ENCODE peak calls at places on chromosomes 16 and 17, in six cellular contexts. O is SK-N-SH, L is HCT116, Y is GM12878, D is H1, W is K562. C is an unnamed sample.
A peak's percentile ranks its signal among the peaks of the same experiment; 100 is the strongest.

GRCh38 chr17:269616-270514 is 82.7 kb downstream of the RPH3AL start:
- DNase-seq in O (no peak), L (no peak), Y (no peak), D (peak; percentile 41), W (no peak), C (no peak)

GRCh38 chr16:2976201-2976600 is 4.0 kb downstream of the PKMYT1 start:
- DNase-seq in O (no peak), L (no peak), Y (no peak), D (no peak), W (no peak), C (no peak)

GRCh38 chr17:60151355-60151754 is 1.6 kb downstream of the CA4 start:
- DNase-seq in O (no peak), L (no peak), Y (no peak), D (peak; percentile 49), W (no peak), C (no peak)

GRCh38 chr17:73390851-73391250 is 79.0 kb upstream of the CDC42EP4 start:
- DNase-seq in O (no peak), L (no peak), Y (no peak), D (no peak), W (no peak), C (no peak)

GRCh38 chr16:49503242-49504022 is 129.8 kb downstream of the C16orf78 start:
- DNase-seq in O (no peak), L (no peak), Y (no peak), D (no peak), W (no peak), C (no peak)

GRCh38 chr16:81067166-81067565 is 9.9 kb downstream of the C16orf46 start:
- DNase-seq in O (no peak), L (no peak), Y (no peak), D (no peak), W (no peak), C (no peak)

GRCh38 chr17:64155751-64156544 is 26.0 kb upstream of the ERN1 start:
- DNase-seq in O (no peak), L (no peak), Y (no peak), D (no peak), W (no peak), C (peak; percentile 79)

GRCh38 chr17:15371731-15372130 is 30.3 kb upstream of the TEKT3 start:
- DNase-seq in O (no peak), L (no peak), Y (no peak), D (no peak), W (no peak), C (peak; percentile 52)

GRCh38 chr16:14324581-14324980 is 253.5 kb downstream of the MRTFB start:
- DNase-seq in O (no peak), L (no peak), Y (no peak), D (no peak), W (no peak), C (no peak)

GRCh38 chr17:62870581-62870964 is 62.5 kb upstream of the MARCHF10 start:
- DNase-seq in O (peak; percentile 47), L (no peak), Y (no peak), D (peak; percentile 49), W (no peak), C (no peak)

GRCh38 chr16:24838554-24839266 is 7.1 kb upstream of the SLC5A11 start:
- DNase-seq in O (no peak), L (no peak), Y (no peak), D (no peak), W (peak; percentile 89), C (peak; percentile 25)

GRCh38 chr17:38430316-38430715 is 2.1 kb downstream of the ARHGAP23 start:
- DNase-seq in O (no peak), L (no peak), Y (no peak), D (no peak), W (no peak), C (no peak)

GRCh38 chr17:44911133-44912001 is 3.9 kb downstream of the GFAP start:
- DNase-seq in O (peak; percentile 77), L (peak; percentile 35), Y (no peak), D (peak; percentile 87), W (peak; percentile 81), C (peak; percentile 61)

GRCh38 chr16:52450241-52450640 is 96.7 kb downstream of the TOX3 start:
- DNase-seq in O (no peak), L (no peak), Y (no peak), D (no peak), W (no peak), C (no peak)

GRCh38 chr16:57422026-57422944 is 17.7 kb downstream of the CCL17 start:
- DNase-seq in O (peak; percentile 72), L (no peak), Y (no peak), D (peak; percentile 60), W (peak; percentile 71), C (peak; percentile 65)

GRCh38 chr16:5024632-5025031 is 9.1 kb downstream of the NAGPA start:
- DNase-seq in O (no peak), L (peak; percentile 24), Y (no peak), D (no peak), W (no peak), C (peak; percentile 71)

GRCh38 chr17:76080207-76080933 is 1.4 kb downstream of the ZACN start:
- DNase-seq in O (peak; percentile 72), L (no peak), Y (no peak), D (peak; percentile 72), W (no peak), C (no peak)

GRCh38 chr16:84874553-84874952 is 54.8 kb downstream of the CRISPLD2 start:
- DNase-seq in O (no peak), L (no peak), Y (no peak), D (no peak), W (no peak), C (peak; percentile 38)

GRCh38 chr17:19448341-19449268 is 37.6 kb downstream of the RNF112 start:
- DNase-seq in O (peak; percentile 29), L (no peak), Y (no peak), D (no peak), W (no peak), C (no peak)

GRCh38 chr16:10984509-10984908 is 40.1 kb downstream of the CLEC16A start:
- DNase-seq in O (no peak), L (no peak), Y (no peak), D (no peak), W (no peak), C (no peak)

GRCh38 chr17:69147460-69147859 is 5.8 kb upstream of the ABCA6 start:
- DNase-seq in O (no peak), L (no peak), Y (no peak), D (no peak), W (no peak), C (no peak)

GRCh38 chr17:69144621-69145255 is 3.0 kb upstream of the ABCA6 start:
- DNase-seq in O (no peak), L (no peak), Y (no peak), D (no peak), W (no peak), C (no peak)

GRCh38 chr17:69141802-69142472 is at the start of gene ABCA6:
- DNase-seq in O (no peak), L (no peak), Y (no peak), D (no peak), W (no peak), C (peak; percentile 8)

GRCh38 chr17:69143683-69144231 is 2.1 kb upstream of the ABCA6 start:
- DNase-seq in O (no peak), L (no peak), Y (no peak), D (no peak), W (no peak), C (no peak)

GRCh38 chr17:69142473-69142802 is 743 bp upstream of the ABCA6 start:
- DNase-seq in O (no peak), L (no peak), Y (no peak), D (no peak), W (no peak), C (no peak)
- TF ChIP-seq JUND in O (no peak), L (no peak), Y (no peak), D (no peak), W (no peak), C (no peak)

DNA sequence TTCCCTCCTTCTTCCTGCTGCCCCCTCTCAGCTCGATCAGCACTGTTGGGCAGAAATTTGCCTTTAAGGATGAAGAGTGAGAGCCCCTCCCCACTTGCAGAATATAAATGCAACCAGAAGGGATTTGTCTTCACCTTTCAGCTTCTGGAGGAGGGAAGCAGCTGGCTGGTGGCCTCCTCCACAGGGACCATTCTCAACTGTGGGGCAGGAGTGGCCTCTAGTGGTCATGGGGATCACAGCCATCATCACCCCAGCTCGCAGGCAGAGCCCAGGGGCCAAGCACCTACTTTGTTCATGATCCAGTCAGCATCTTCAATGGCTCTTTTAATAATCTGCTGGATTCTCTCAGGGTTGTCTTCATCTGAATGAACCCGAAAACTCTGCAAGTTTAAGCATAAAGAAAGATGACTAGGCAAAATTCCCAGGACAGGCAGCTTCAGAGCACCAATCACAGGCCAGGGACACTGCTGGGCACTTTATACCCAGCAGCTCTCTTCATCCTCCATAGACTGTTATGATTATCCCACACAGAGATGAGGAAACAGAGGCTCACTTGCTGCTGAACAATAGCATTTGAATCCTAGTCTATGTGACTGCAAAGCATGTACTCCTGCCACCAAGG is 13.1 kb downstream of the LYRM9 start:
- DNase-seq in O (peak; percentile 88), L (no peak), Y (peak; percentile 23), D (peak; percentile 87), W (peak; percentile 85), C (peak; percentile 87)
- TF ChIP-seq JUND in O (no peak), L (no peak), Y (no peak), D (no peak), W (no peak), C (no peak)

DNA sequence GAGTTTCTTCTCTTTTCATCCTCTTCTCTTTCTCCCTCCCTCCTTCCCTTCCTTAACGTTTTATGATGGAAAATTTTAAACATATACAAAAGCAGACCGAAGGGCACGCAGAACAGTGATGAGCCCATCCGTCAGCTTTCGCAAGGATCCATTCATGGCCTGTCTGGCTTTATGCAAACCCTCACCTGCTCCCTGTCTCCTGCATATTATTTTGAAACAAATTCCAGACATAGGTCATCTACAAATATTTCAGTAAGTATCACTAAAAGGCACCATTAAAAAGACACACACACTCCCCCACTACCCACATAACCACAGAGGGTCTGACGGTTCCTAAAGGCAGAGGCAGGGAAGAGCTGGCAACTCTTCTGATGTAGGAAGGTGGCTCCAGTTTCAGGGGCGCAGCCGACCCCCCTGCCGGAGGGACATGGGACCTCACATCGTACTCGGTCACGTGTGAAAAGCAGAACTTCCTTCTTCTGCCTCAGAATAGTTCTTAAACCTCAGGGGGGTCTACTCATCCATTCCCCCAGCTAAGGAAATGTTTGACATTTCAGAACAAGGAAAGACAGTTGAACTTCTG is 235.1 kb downstream of the NTN1 start:
- DNase-seq in O (no peak), L (no peak), Y (no peak), D (no peak), W (no peak), C (no peak)
- TF ChIP-seq JUND in O (no peak), L (no peak), Y (no peak), D (no peak), W (no peak), C (no peak)

DNA sequence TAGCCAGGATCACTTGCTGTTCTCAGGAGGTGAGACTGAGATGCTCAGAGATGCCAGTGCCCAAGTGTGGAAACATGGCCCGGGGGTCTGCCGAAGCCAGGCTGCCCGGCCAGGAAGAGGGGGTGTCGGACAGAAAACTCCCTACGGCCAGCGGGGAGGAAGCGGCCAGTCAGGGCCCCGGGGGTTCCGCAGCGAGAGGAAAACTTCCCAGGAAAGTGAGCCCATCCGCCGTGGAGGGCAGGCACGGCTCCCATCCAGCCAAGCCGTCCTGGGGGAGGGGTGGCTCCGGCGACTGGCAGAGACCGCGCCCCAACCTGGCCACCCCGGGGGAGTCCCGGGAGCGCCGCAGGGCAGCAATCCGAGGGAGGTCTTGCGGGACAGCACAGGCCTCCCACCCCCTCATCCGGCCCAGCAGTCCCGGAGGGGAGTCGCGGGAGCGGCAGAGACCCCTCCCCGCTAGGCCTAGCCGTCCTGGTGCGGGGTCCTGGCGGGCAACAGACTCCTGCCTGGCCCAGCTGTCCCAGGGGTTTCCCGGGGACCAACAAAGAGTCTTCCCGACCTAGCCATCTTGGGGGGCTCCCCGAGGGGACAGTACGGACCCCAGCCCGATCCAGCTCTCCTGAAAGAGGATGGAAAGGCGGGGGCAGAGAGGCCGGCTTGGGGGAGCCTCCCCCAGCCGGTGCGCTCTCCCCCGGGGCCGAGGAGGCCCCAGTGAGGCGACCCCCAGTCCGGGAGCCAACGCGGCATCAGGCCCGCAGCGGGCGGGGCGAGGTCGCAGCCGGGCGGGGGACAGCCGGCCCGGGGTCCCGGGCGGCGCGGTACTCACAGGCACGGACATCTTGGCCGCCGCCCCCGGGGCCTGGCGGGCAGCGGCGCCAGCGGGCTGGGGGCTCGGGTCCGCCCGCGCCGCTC is 13.8 kb upstream of the BCAR1 start:
- DNase-seq in O (peak; percentile 76), L (no peak), Y (no peak), D (peak; percentile 60), W (no peak), C (no peak)
- TF ChIP-seq JUND in O (no peak), L (no peak), Y (no peak), D (no peak), W (no peak), C (no peak)

C was measured in T47D.